ENCODE peak calls at places on chromosomes 13 and 19, in ten cellular contexts. S, Q, M, A, I, D, X, W, F and K are unnamed samples.

GRCh38 chr19:41935781-41936415 is 7.6 kb upstream of the ERFL start:
- DNase-seq in S (no peak), Q (no peak), M (no peak), A (no peak), I (no peak), D (no peak), X (no peak), W (no peak), F (no peak), K (no peak)

GRCh38 chr19:5714819-5715218 is 5.1 kb downstream of the LONP1 start:
- DNase-seq in S (no peak), Q (no peak), M (no peak), A (no peak), I (no peak), D (no peak), X (no peak), W (no peak), F (no peak), K (no peak)

GRCh38 chr13:112868308-112868707 is 100.7 kb upstream of the MCF2L start:
- DNase-seq in S (no peak), Q (no peak), M (no peak), A (no peak), I (no peak), D (no peak), X (no peak), W (no peak), F (no peak), K (no peak)

GRCh38 chr13:100300708-100301107 is 211.8 kb downstream of the PCCA start:
- DNase-seq in S (no peak), Q (no peak), M (no peak), A (no peak), I (no peak), D (no peak), X (no peak), W (no peak), F (no peak), K (no peak)

GRCh38 chr13:24066405-24067292 is 93.9 kb upstream of the SPATA13 start:
- DNase-seq in S (no peak), Q (no peak), M (no peak), A (no peak), I (no peak), D (no peak), X (no peak), W (no peak), F (no peak), K (no peak)

GRCh38 chr19:33962161-33962560 is 165.5 kb downstream of the KCTD15 start:
- DNase-seq in S (no peak), Q (no peak), M (no peak), A (no peak), I (no peak), D (no peak), X (no peak), W (no peak), F (no peak), K (no peak)

GRCh38 chr13:26951581-26952177 is 191.1 kb upstream of the GPR12 start:
- DNase-seq in S (no peak), Q (no peak), M (no peak), A (no peak), I (no peak), D (no peak), X (no peak), W (no peak), F (no peak), K (no peak)

GRCh38 chr13:74867460-74867859 is 614.5 kb downstream of the TBC1D4 start:
- DNase-seq in S (no peak), Q (peak), M (no peak), A (no peak), I (no peak), D (no peak), X (peak), W (no peak), F (peak), K (no peak)

GRCh38 chr13:81987159-81987558 is 1646.2 kb upstream of the SPRY2 start:
- DNase-seq in S (no peak), Q (no peak), M (no peak), A (no peak), I (no peak), D (peak), X (no peak), W (no peak), F (peak), K (no peak)

GRCh38 chr19:9075064-9075964 is 11.5 kb upstream of the OR1M1 start:
- DNase-seq in S (no peak), Q (peak), M (no peak), A (no peak), I (peak), D (peak), X (peak), W (peak), F (peak), K (peak)

GRCh38 chr13:38960175-38960574 is 30.5 kb downstream of the STOML3 start:
- DNase-seq in S (no peak), Q (no peak), M (no peak), A (no peak), I (no peak), D (peak), X (no peak), W (no peak), F (no peak), K (no peak)

GRCh38 chr13:79870766-79871165 is 389.8 kb downstream of the NDFIP2 start:
- DNase-seq in S (no peak), Q (no peak), M (no peak), A (no peak), I (no peak), D (no peak), X (no peak), W (no peak), F (peak), K (no peak)

GRCh38 chr13:102227696-102228095 is 174.2 kb downstream of the FGF14 start:
- DNase-seq in S (no peak), Q (no peak), M (no peak), A (no peak), I (no peak), D (peak), X (no peak), W (peak), F (no peak), K (no peak)

GRCh38 chr19:41031926-41032325 is 40.8 kb downstream of the CYP2B6 start:
- DNase-seq in S (no peak), Q (no peak), M (no peak), A (no peak), I (no peak), D (no peak), X (peak), W (no peak), F (no peak), K (no peak)

GRCh38 chr13:39327080-39327479 is 275.9 kb downstream of the LHFPL6 start:
- DNase-seq in S (no peak), Q (no peak), M (no peak), A (no peak), I (no peak), D (no peak), X (no peak), W (no peak), F (no peak), K (no peak)

GRCh38 chr19:18167975-18168645 is 5.5 kb upstream of the IFI30 start:
- DNase-seq in S (peak), Q (no peak), M (no peak), A (no peak), I (no peak), D (peak), X (peak), W (peak), F (peak), K (no peak)

GRCh38 chr19:8138201-8138600 is 11.2 kb downstream of the FBN3 start:
- DNase-seq in S (no peak), Q (no peak), M (no peak), A (no peak), I (no peak), D (no peak), X (no peak), W (no peak), F (no peak), K (no peak)

GRCh38 chr13:43356566-43356965 is 333.2 kb downstream of the DNAJC15 start:
- DNase-seq in S (no peak), Q (no peak), M (no peak), A (peak), I (no peak), D (no peak), X (no peak), W (no peak), F (no peak), K (no peak)

GRCh38 chr19:9205506-9206113 is 13.8 kb downstream of the OR7D4 start:
- DNase-seq in S (peak), Q (peak), M (peak), A (peak), I (peak), D (peak), X (peak), W (peak), F (peak), K (peak)

GRCh38 chr13:38348890-38349289 is 761 bp upstream of the UFM1 start:
- DNase-seq in S (no peak), Q (no peak), M (no peak), A (no peak), I (no peak), D (peak), X (peak), W (no peak), F (peak), K (no peak)

GRCh38 chr19:51124729-51125128 is at the start of gene SIGLEC9:
- DNase-seq in S (no peak), Q (no peak), M (no peak), A (no peak), I (no peak), D (no peak), X (no peak), W (no peak), F (no peak), K (peak)

GRCh38 chr13:20461860-20462532 is 63.7 kb downstream of the CRYL1 start:
- DNase-seq in S (no peak), Q (no peak), M (no peak), A (no peak), I (no peak), D (no peak), X (no peak), W (no peak), F (no peak), K (no peak)

GRCh38 chr19:30649934-30650614 is 277.9 kb downstream of the ZNF536 start:
- DNase-seq in S (no peak), Q (peak), M (no peak), A (no peak), I (no peak), D (peak), X (peak), W (peak), F (peak), K (no peak)